ENCODE peak calls at places on chromosomes 4 and X, in nine cellular contexts. One of them, this sample, is unnamed.
A peak's percentile ranks its signal among the peaks of the same experiment; 100 is the strongest.

GRCh38 chr4:8235686-8236085 is 33.9 kb upstream of the HTRA3 start:
- DNase-seq in SK-MEL-5: no peak
- DNase-seq in stimulated activated CD4-positive, alpha-beta T cell treated with anti-CD3 and anti-CD28 coated beads, Interleukin-2, amount 100 ng/mL, for 48 hours: no peak
- DNase-seq in caudate nucleus: no peak
- DNase-seq in HepG2: no peak
- DNase-seq in activated T-helper 1 cell treated with anti-CD3 and anti-CD28 coated beads, Interleukin-2, amount 50 U/mL, for 16 hours: no peak
- DNase-seq in CD8-positive, alpha-beta memory T cell: no peak
- DNase-seq in progenitor cell of endocrine pancreas: no peak
- DNase-seq in vagina: no peak
- DNase-seq in this sample: no peak

GRCh38 chrX:150483576-150483975 is 84.8 kb upstream of the MTM1 start:
- DNase-seq in SK-MEL-5: no peak
- DNase-seq in stimulated activated CD4-positive, alpha-beta T cell treated with anti-CD3 and anti-CD28 coated beads, Interleukin-2, amount 100 ng/mL, for 48 hours: no peak
- DNase-seq in caudate nucleus: no peak
- DNase-seq in HepG2: no peak
- DNase-seq in activated T-helper 1 cell treated with anti-CD3 and anti-CD28 coated beads, Interleukin-2, amount 50 U/mL, for 16 hours: no peak
- DNase-seq in CD8-positive, alpha-beta memory T cell: no peak
- DNase-seq in progenitor cell of endocrine pancreas: no peak
- DNase-seq in vagina: no peak
- DNase-seq in this sample: no peak

GRCh38 chr4:154944996-154945395 is 163.9 kb downstream of the RBM46 start:
- DNase-seq in SK-MEL-5: no peak
- DNase-seq in stimulated activated CD4-positive, alpha-beta T cell treated with anti-CD3 and anti-CD28 coated beads, Interleukin-2, amount 100 ng/mL, for 48 hours: no peak
- DNase-seq in caudate nucleus: no peak
- DNase-seq in HepG2: no peak
- DNase-seq in activated T-helper 1 cell treated with anti-CD3 and anti-CD28 coated beads, Interleukin-2, amount 50 U/mL, for 16 hours: no peak
- DNase-seq in CD8-positive, alpha-beta memory T cell: no peak
- DNase-seq in progenitor cell of endocrine pancreas: no peak
- DNase-seq in vagina: no peak
- DNase-seq in this sample: no peak

GRCh38 chr4:2272026-2272827 is 10.3 kb upstream of the MXD4 start:
- DNase-seq in SK-MEL-5: no peak
- DNase-seq in stimulated activated CD4-positive, alpha-beta T cell treated with anti-CD3 and anti-CD28 coated beads, Interleukin-2, amount 100 ng/mL, for 48 hours: no peak
- DNase-seq in caudate nucleus: no peak
- DNase-seq in HepG2: no peak
- DNase-seq in activated T-helper 1 cell treated with anti-CD3 and anti-CD28 coated beads, Interleukin-2, amount 50 U/mL, for 16 hours: no peak
- DNase-seq in CD8-positive, alpha-beta memory T cell: no peak
- DNase-seq in progenitor cell of endocrine pancreas: no peak
- DNase-seq in vagina: no peak
- DNase-seq in this sample: no peak

GRCh38 chr4:8117278-8117682 is 41.3 kb downstream of the ABLIM2 start:
- DNase-seq in SK-MEL-5: peak; percentile 85
- DNase-seq in stimulated activated CD4-positive, alpha-beta T cell treated with anti-CD3 and anti-CD28 coated beads, Interleukin-2, amount 100 ng/mL, for 48 hours: peak; percentile 34
- DNase-seq in caudate nucleus: no peak
- DNase-seq in HepG2: peak; percentile 12
- DNase-seq in activated T-helper 1 cell treated with anti-CD3 and anti-CD28 coated beads, Interleukin-2, amount 50 U/mL, for 16 hours: no peak
- DNase-seq in CD8-positive, alpha-beta memory T cell: peak; percentile 11
- DNase-seq in progenitor cell of endocrine pancreas: no peak
- DNase-seq in vagina: no peak
- DNase-seq in this sample: no peak

GRCh38 chrX:154827624-154828408 is 6.6 kb downstream of the SMIM9 start:
- DNase-seq in SK-MEL-5: no peak
- DNase-seq in stimulated activated CD4-positive, alpha-beta T cell treated with anti-CD3 and anti-CD28 coated beads, Interleukin-2, amount 100 ng/mL, for 48 hours: no peak
- DNase-seq in caudate nucleus: no peak
- DNase-seq in HepG2: no peak
- DNase-seq in activated T-helper 1 cell treated with anti-CD3 and anti-CD28 coated beads, Interleukin-2, amount 50 U/mL, for 16 hours: no peak
- DNase-seq in CD8-positive, alpha-beta memory T cell: no peak
- DNase-seq in progenitor cell of endocrine pancreas: no peak
- DNase-seq in vagina: no peak
- DNase-seq in this sample: no peak

GRCh38 chr4:2402053-2402452 is 16.4 kb downstream of the ZFYVE28 start:
- DNase-seq in SK-MEL-5: no peak
- DNase-seq in stimulated activated CD4-positive, alpha-beta T cell treated with anti-CD3 and anti-CD28 coated beads, Interleukin-2, amount 100 ng/mL, for 48 hours: no peak
- DNase-seq in caudate nucleus: peak; percentile 75
- DNase-seq in HepG2: peak; percentile 73
- DNase-seq in activated T-helper 1 cell treated with anti-CD3 and anti-CD28 coated beads, Interleukin-2, amount 50 U/mL, for 16 hours: no peak
- DNase-seq in CD8-positive, alpha-beta memory T cell: no peak
- DNase-seq in progenitor cell of endocrine pancreas: peak; percentile 46
- DNase-seq in vagina: no peak
- DNase-seq in this sample: peak; percentile 73

GRCh38 chr4:128715616-128716015 is 93.9 kb upstream of the JADE1 start:
- DNase-seq in SK-MEL-5: no peak
- DNase-seq in stimulated activated CD4-positive, alpha-beta T cell treated with anti-CD3 and anti-CD28 coated beads, Interleukin-2, amount 100 ng/mL, for 48 hours: no peak
- DNase-seq in caudate nucleus: no peak
- DNase-seq in HepG2: no peak
- DNase-seq in activated T-helper 1 cell treated with anti-CD3 and anti-CD28 coated beads, Interleukin-2, amount 50 U/mL, for 16 hours: no peak
- DNase-seq in CD8-positive, alpha-beta memory T cell: no peak
- DNase-seq in progenitor cell of endocrine pancreas: no peak
- DNase-seq in vagina: no peak
- DNase-seq in this sample: no peak

GRCh38 chrX:37350034-37350365 is 836 bp downstream of the PRRG1 start:
- DNase-seq in SK-MEL-5: peak; percentile 26
- DNase-seq in stimulated activated CD4-positive, alpha-beta T cell treated with anti-CD3 and anti-CD28 coated beads, Interleukin-2, amount 100 ng/mL, for 48 hours: no peak
- DNase-seq in caudate nucleus: no peak
- DNase-seq in HepG2: peak; percentile 13
- DNase-seq in activated T-helper 1 cell treated with anti-CD3 and anti-CD28 coated beads, Interleukin-2, amount 50 U/mL, for 16 hours: no peak
- DNase-seq in CD8-positive, alpha-beta memory T cell: no peak
- DNase-seq in progenitor cell of endocrine pancreas: no peak
- DNase-seq in vagina: no peak
- DNase-seq in this sample: no peak

GRCh38 chr4:23947826-23948225 is 58.0 kb upstream of the PPARGC1A start:
- DNase-seq in SK-MEL-5: no peak
- DNase-seq in stimulated activated CD4-positive, alpha-beta T cell treated with anti-CD3 and anti-CD28 coated beads, Interleukin-2, amount 100 ng/mL, for 48 hours: no peak
- DNase-seq in caudate nucleus: no peak
- DNase-seq in HepG2: no peak
- DNase-seq in activated T-helper 1 cell treated with anti-CD3 and anti-CD28 coated beads, Interleukin-2, amount 50 U/mL, for 16 hours: no peak
- DNase-seq in CD8-positive, alpha-beta memory T cell: no peak
- DNase-seq in progenitor cell of endocrine pancreas: no peak
- DNase-seq in vagina: no peak
- DNase-seq in this sample: no peak

GRCh38 chrX:22541926-22542325 is 269.2 kb downstream of the CBLL2 start:
- DNase-seq in SK-MEL-5: no peak
- DNase-seq in stimulated activated CD4-positive, alpha-beta T cell treated with anti-CD3 and anti-CD28 coated beads, Interleukin-2, amount 100 ng/mL, for 48 hours: no peak
- DNase-seq in caudate nucleus: no peak
- DNase-seq in HepG2: no peak
- DNase-seq in activated T-helper 1 cell treated with anti-CD3 and anti-CD28 coated beads, Interleukin-2, amount 50 U/mL, for 16 hours: no peak
- DNase-seq in CD8-positive, alpha-beta memory T cell: no peak
- DNase-seq in progenitor cell of endocrine pancreas: no peak
- DNase-seq in vagina: no peak
- DNase-seq in this sample: no peak

GRCh38 chrX:10326578-10326977 is 169.8 kb downstream of the CLCN4 start:
- DNase-seq in SK-MEL-5: peak; percentile 64
- DNase-seq in stimulated activated CD4-positive, alpha-beta T cell treated with anti-CD3 and anti-CD28 coated beads, Interleukin-2, amount 100 ng/mL, for 48 hours: no peak
- DNase-seq in caudate nucleus: no peak
- DNase-seq in HepG2: peak; percentile 25
- DNase-seq in activated T-helper 1 cell treated with anti-CD3 and anti-CD28 coated beads, Interleukin-2, amount 50 U/mL, for 16 hours: no peak
- DNase-seq in CD8-positive, alpha-beta memory T cell: no peak
- DNase-seq in progenitor cell of endocrine pancreas: no peak
- DNase-seq in vagina: no peak
- DNase-seq in this sample: peak; percentile 0

GRCh38 chr4:138627096-138627495 is 384.9 kb upstream of the SLC7A11 start:
- DNase-seq in SK-MEL-5: no peak
- DNase-seq in stimulated activated CD4-positive, alpha-beta T cell treated with anti-CD3 and anti-CD28 coated beads, Interleukin-2, amount 100 ng/mL, for 48 hours: no peak
- DNase-seq in caudate nucleus: no peak
- DNase-seq in HepG2: no peak
- DNase-seq in activated T-helper 1 cell treated with anti-CD3 and anti-CD28 coated beads, Interleukin-2, amount 50 U/mL, for 16 hours: no peak
- DNase-seq in CD8-positive, alpha-beta memory T cell: no peak
- DNase-seq in progenitor cell of endocrine pancreas: no peak
- DNase-seq in vagina: no peak
- DNase-seq in this sample: no peak

GRCh38 chrX:47283015-47283771 is 50.4 kb downstream of the USP11 start:
- DNase-seq in SK-MEL-5: peak; percentile 10
- DNase-seq in stimulated activated CD4-positive, alpha-beta T cell treated with anti-CD3 and anti-CD28 coated beads, Interleukin-2, amount 100 ng/mL, for 48 hours: no peak
- DNase-seq in caudate nucleus: peak; percentile 24
- DNase-seq in HepG2: peak; percentile 6
- DNase-seq in activated T-helper 1 cell treated with anti-CD3 and anti-CD28 coated beads, Interleukin-2, amount 50 U/mL, for 16 hours: no peak
- DNase-seq in CD8-positive, alpha-beta memory T cell: no peak
- DNase-seq in progenitor cell of endocrine pancreas: no peak
- DNase-seq in vagina: no peak
- DNase-seq in this sample: peak; percentile 1

GRCh38 chrX:96689951-96690350 is 5.3 kb downstream of the DIAPH2 start:
- DNase-seq in SK-MEL-5: no peak
- DNase-seq in stimulated activated CD4-positive, alpha-beta T cell treated with anti-CD3 and anti-CD28 coated beads, Interleukin-2, amount 100 ng/mL, for 48 hours: no peak
- DNase-seq in caudate nucleus: no peak
- DNase-seq in HepG2: no peak
- DNase-seq in activated T-helper 1 cell treated with anti-CD3 and anti-CD28 coated beads, Interleukin-2, amount 50 U/mL, for 16 hours: no peak
- DNase-seq in CD8-positive, alpha-beta memory T cell: no peak
- DNase-seq in progenitor cell of endocrine pancreas: no peak
- DNase-seq in vagina: no peak
- DNase-seq in this sample: no peak

GRCh38 chrX:13215729-13216128 is 104.1 kb downstream of the ATXN3L start:
- DNase-seq in SK-MEL-5: no peak
- DNase-seq in stimulated activated CD4-positive, alpha-beta T cell treated with anti-CD3 and anti-CD28 coated beads, Interleukin-2, amount 100 ng/mL, for 48 hours: no peak
- DNase-seq in caudate nucleus: no peak
- DNase-seq in HepG2: no peak
- DNase-seq in activated T-helper 1 cell treated with anti-CD3 and anti-CD28 coated beads, Interleukin-2, amount 50 U/mL, for 16 hours: no peak
- DNase-seq in CD8-positive, alpha-beta memory T cell: no peak
- DNase-seq in progenitor cell of endocrine pancreas: no peak
- DNase-seq in vagina: no peak
- DNase-seq in this sample: no peak

GRCh38 chr4:122710434-122711308 is 21.8 kb upstream of the BBS12 start:
- DNase-seq in SK-MEL-5: no peak
- DNase-seq in stimulated activated CD4-positive, alpha-beta T cell treated with anti-CD3 and anti-CD28 coated beads, Interleukin-2, amount 100 ng/mL, for 48 hours: no peak
- DNase-seq in caudate nucleus: no peak
- DNase-seq in HepG2: no peak
- DNase-seq in activated T-helper 1 cell treated with anti-CD3 and anti-CD28 coated beads, Interleukin-2, amount 50 U/mL, for 16 hours: no peak
- DNase-seq in CD8-positive, alpha-beta memory T cell: no peak
- DNase-seq in progenitor cell of endocrine pancreas: no peak
- DNase-seq in vagina: no peak
- DNase-seq in this sample: no peak

GRCh38 chrX:68433155-68433980 is at the start of gene OPHN1:
- DNase-seq in SK-MEL-5: peak; percentile 61
- DNase-seq in stimulated activated CD4-positive, alpha-beta T cell treated with anti-CD3 and anti-CD28 coated beads, Interleukin-2, amount 100 ng/mL, for 48 hours: no peak
- DNase-seq in caudate nucleus: peak; percentile 69
- DNase-seq in HepG2: peak; percentile 29
- DNase-seq in activated T-helper 1 cell treated with anti-CD3 and anti-CD28 coated beads, Interleukin-2, amount 50 U/mL, for 16 hours: no peak
- DNase-seq in CD8-positive, alpha-beta memory T cell: no peak
- DNase-seq in progenitor cell of endocrine pancreas: peak; percentile 33
- DNase-seq in vagina: no peak
- DNase-seq in this sample: peak; percentile 76

GRCh38 chrX:134886201-134886600 is 104.6 kb upstream of the SMIM10 start:
- DNase-seq in SK-MEL-5: no peak
- DNase-seq in stimulated activated CD4-positive, alpha-beta T cell treated with anti-CD3 and anti-CD28 coated beads, Interleukin-2, amount 100 ng/mL, for 48 hours: no peak
- DNase-seq in caudate nucleus: no peak
- DNase-seq in HepG2: peak; percentile 29
- DNase-seq in activated T-helper 1 cell treated with anti-CD3 and anti-CD28 coated beads, Interleukin-2, amount 50 U/mL, for 16 hours: no peak
- DNase-seq in CD8-positive, alpha-beta memory T cell: no peak
- DNase-seq in progenitor cell of endocrine pancreas: no peak
- DNase-seq in vagina: no peak
- DNase-seq in this sample: no peak

GRCh38 chrX:41164469-41164868 is 79.2 kb downstream of the USP9X start:
- DNase-seq in SK-MEL-5: no peak
- DNase-seq in stimulated activated CD4-positive, alpha-beta T cell treated with anti-CD3 and anti-CD28 coated beads, Interleukin-2, amount 100 ng/mL, for 48 hours: no peak
- DNase-seq in caudate nucleus: no peak
- DNase-seq in HepG2: no peak
- DNase-seq in activated T-helper 1 cell treated with anti-CD3 and anti-CD28 coated beads, Interleukin-2, amount 50 U/mL, for 16 hours: no peak
- DNase-seq in CD8-positive, alpha-beta memory T cell: no peak
- DNase-seq in progenitor cell of endocrine pancreas: no peak
- DNase-seq in vagina: no peak
- DNase-seq in this sample: no peak

GRCh38 chr4:75545526-75545925 is 10.3 kb upstream of the ODAPH start:
- DNase-seq in SK-MEL-5: no peak
- DNase-seq in stimulated activated CD4-positive, alpha-beta T cell treated with anti-CD3 and anti-CD28 coated beads, Interleukin-2, amount 100 ng/mL, for 48 hours: no peak
- DNase-seq in caudate nucleus: no peak
- DNase-seq in HepG2: no peak
- DNase-seq in activated T-helper 1 cell treated with anti-CD3 and anti-CD28 coated beads, Interleukin-2, amount 50 U/mL, for 16 hours: no peak
- DNase-seq in CD8-positive, alpha-beta memory T cell: no peak
- DNase-seq in progenitor cell of endocrine pancreas: no peak
- DNase-seq in vagina: no peak
- DNase-seq in this sample: no peak

GRCh38 chr4:1566838-1567518 is 117.1 kb downstream of the FAM53A start:
- DNase-seq in SK-MEL-5: no peak
- DNase-seq in stimulated activated CD4-positive, alpha-beta T cell treated with anti-CD3 and anti-CD28 coated beads, Interleukin-2, amount 100 ng/mL, for 48 hours: no peak
- DNase-seq in caudate nucleus: no peak
- DNase-seq in HepG2: no peak
- DNase-seq in activated T-helper 1 cell treated with anti-CD3 and anti-CD28 coated beads, Interleukin-2, amount 50 U/mL, for 16 hours: no peak
- DNase-seq in CD8-positive, alpha-beta memory T cell: no peak
- DNase-seq in progenitor cell of endocrine pancreas: no peak
- DNase-seq in vagina: no peak
- DNase-seq in this sample: no peak

GRCh38 chrX:86711531-86712180 is 563.4 kb downstream of the DACH2 start:
- DNase-seq in SK-MEL-5: no peak
- DNase-seq in stimulated activated CD4-positive, alpha-beta T cell treated with anti-CD3 and anti-CD28 coated beads, Interleukin-2, amount 100 ng/mL, for 48 hours: no peak
- DNase-seq in caudate nucleus: no peak
- DNase-seq in HepG2: no peak
- DNase-seq in activated T-helper 1 cell treated with anti-CD3 and anti-CD28 coated beads, Interleukin-2, amount 50 U/mL, for 16 hours: no peak
- DNase-seq in CD8-positive, alpha-beta memory T cell: no peak
- DNase-seq in progenitor cell of endocrine pancreas: no peak
- DNase-seq in vagina: no peak
- DNase-seq in this sample: no peak

GRCh38 chr4:105215609-105216313 is 69.1 kb downstream of the TET2 start:
- DNase-seq in SK-MEL-5: no peak
- DNase-seq in stimulated activated CD4-positive, alpha-beta T cell treated with anti-CD3 and anti-CD28 coated beads, Interleukin-2, amount 100 ng/mL, for 48 hours: no peak
- DNase-seq in caudate nucleus: no peak
- DNase-seq in HepG2: peak; percentile 7
- DNase-seq in activated T-helper 1 cell treated with anti-CD3 and anti-CD28 coated beads, Interleukin-2, amount 50 U/mL, for 16 hours: no peak
- DNase-seq in CD8-positive, alpha-beta memory T cell: no peak
- DNase-seq in progenitor cell of endocrine pancreas: no peak
- DNase-seq in vagina: no peak
- DNase-seq in this sample: no peak